ENCODE peak calls at places on chromosomes 7 and 10, in eight cellular contexts. U is keratinocyte, O is PC-3, F is H9, L is fibroblast of pulmonary artery, S is brain microvascular endothelial cell, E is MM.1S, D is HFF-Myc. Q is an unnamed sample.

GRCh38 chr7:55099086-55099831 is 80.4 kb downstream of the EGFR start:
- DNase-seq in L (peak), O (no peak), D (no peak), S (no peak), U (no peak), F (no peak), E (no peak), Q (no peak)

GRCh38 chr10:21518629-21519321 is 6.7 kb downstream of the SKIDA1 start:
- DNase-seq in F (no peak), D (no peak), L (peak), U (no peak), O (peak), S (no peak), E (no peak), Q (no peak)

GRCh38 chr10:119315128-119316001 is 108.0 kb downstream of the GRK5 start:
- DNase-seq in E (no peak), F (peak), U (no peak), L (peak), D (peak), O (peak), S (peak), Q (peak)

GRCh38 chr10:11330383-11331020 is 280.9 kb downstream of the USP6NL start:
- DNase-seq in D (peak), U (no peak), O (no peak), L (peak), E (no peak), F (no peak), S (peak), Q (no peak)

GRCh38 chr10:75202321-75203096 is 8.1 kb upstream of the VDAC2 start:
- DNase-seq in U (no peak), O (peak), F (no peak), L (peak), D (no peak), E (no peak), S (peak), Q (no peak)

GRCh38 chr10:38159007-38159406 is 64.9 kb downstream of the ZNF37A start:
- DNase-seq in E (no peak), L (no peak), U (no peak), S (no peak), D (no peak), O (peak), F (no peak), Q (no peak)

GRCh38 chr7:56105508-56105907 is 768 bp downstream of the CHCHD2 start:
- DNase-seq in D (peak), S (peak), O (peak), U (peak), E (peak), F (no peak), L (peak), Q (no peak)

GRCh38 chr10:70111496-70111895 is 21.1 kb downstream of the AIFM2 start:
- DNase-seq in O (no peak), U (no peak), D (no peak), F (no peak), S (no peak), L (no peak), E (no peak), Q (no peak)

GRCh38 chr10:116741391-116742351 is 695 bp downstream of the HSPA12A start:
- DNase-seq in E (no peak), F (no peak), L (no peak), O (no peak), S (no peak), D (no peak), U (no peak), Q (no peak)

GRCh38 chr7:50281680-50282445 is 22.7 kb upstream of the IKZF1 start:
- DNase-seq in S (no peak), E (peak), L (no peak), O (no peak), D (no peak), U (no peak), F (no peak), Q (peak)

GRCh38 chr7:108037748-108038147 is 34.8 kb upstream of the LAMB1 start:
- DNase-seq in D (no peak), F (no peak), O (no peak), S (no peak), L (no peak), E (no peak), U (no peak), Q (no peak)

GRCh38 chr7:14858410-14858809 is 44.1 kb downstream of the DGKB start:
- DNase-seq in D (no peak), S (no peak), O (no peak), L (no peak), F (no peak), E (no peak), U (no peak), Q (no peak)

GRCh38 chr10:133100706-133101463 is 13.2 kb downstream of the ADGRA1 start:
- DNase-seq in U (no peak), O (no peak), D (no peak), E (peak), S (no peak), L (no peak), F (peak), Q (no peak)

GRCh38 chr7:82164813-82165212 is 278.8 kb downstream of the CACNA2D1 start:
- DNase-seq in U (no peak), L (peak), O (peak), S (peak), E (no peak), D (peak), F (no peak), Q (no peak)

GRCh38 chr10:131676448-131676847 is 224.4 kb upstream of the PPP2R2D start:
- DNase-seq in F (no peak), S (no peak), L (no peak), U (no peak), D (no peak), O (no peak), E (no peak), Q (no peak)

GRCh38 chr7:141550694-141551079 is 523 bp upstream of the AGK start:
- DNase-seq in F (peak), O (no peak), D (no peak), S (no peak), E (no peak), L (no peak), U (no peak), Q (peak)

GRCh38 chr10:89522463-89522862 is 12.9 kb downstream of the SLC16A12 start:
- DNase-seq in D (no peak), U (no peak), E (no peak), L (peak), F (no peak), S (no peak), O (peak), Q (no peak)

GRCh38 chr10:44960098-44960480 is 487 bp downstream of the RASSF4 start:
- DNase-seq in S (no peak), O (no peak), L (no peak), D (no peak), F (no peak), E (peak), U (no peak), Q (no peak)

GRCh38 chr10:124657806-124658205 is 86.4 kb downstream of the FAM53B start:
- DNase-seq in F (no peak), S (peak), D (no peak), O (no peak), L (no peak), E (no peak), U (no peak), Q (no peak)

GRCh38 chr10:132802048-132802447 is 16.1 kb upstream of the NKX6-2 start:
- DNase-seq in S (no peak), F (no peak), U (no peak), L (no peak), O (no peak), E (no peak), D (no peak), Q (no peak)

GRCh38 chr10:71731791-71732190 is 12.2 kb upstream of the C10orf105 start:
- DNase-seq in O (no peak), F (no peak), L (no peak), U (no peak), E (no peak), D (no peak), S (no peak), Q (no peak)

GRCh38 chr10:13348216-13349017 is at the start of gene SEPHS1:
- DNase-seq in L (peak), U (no peak), S (peak), D (peak), O (peak), F (peak), E (peak), Q (peak)

GRCh38 chr10:97171001-97171400 is 14.8 kb downstream of the SLIT1 start:
- DNase-seq in S (no peak), E (no peak), F (no peak), U (no peak), L (no peak), O (no peak), D (no peak), Q (no peak)

GRCh38 chr7:139192014-139192706 is 38.9 kb upstream of the UBN2 start:
- DNase-seq in L (no peak), O (peak), F (no peak), D (no peak), U (no peak), S (peak), E (no peak), Q (no peak)

GRCh38 chr7:91310829-91311460 is 46.7 kb downstream of the FZD1 start:
- DNase-seq in F (no peak), S (peak), L (peak), U (no peak), D (no peak), O (peak), E (no peak), Q (no peak)

GRCh38 chr7:50761722-50762121 is 21.0 kb downstream of the GRB10 start:
- DNase-seq in S (no peak), U (no peak), D (no peak), L (no peak), O (no peak), F (no peak), E (no peak), Q (no peak)

GRCh38 chr7:112462236-112462635 is 12.0 kb downstream of the IFRD1 start:
- DNase-seq in E (no peak), F (no peak), S (peak), U (no peak), D (no peak), L (peak), O (peak), Q (no peak)

GRCh38 chr10:128572696-128573095 is 446.5 kb upstream of the MKI67 start:
- DNase-seq in E (no peak), O (no peak), S (no peak), U (no peak), F (no peak), D (no peak), L (no peak), Q (no peak)

GRCh38 chr7:26199301-26200112 is 1.0 kb downstream of the HNRNPA2B1 start:
- DNase-seq in O (no peak), D (no peak), U (no peak), L (peak), F (no peak), S (no peak), E (peak), Q (no peak)

GRCh38 chr7:23462846-23463245 is 7.4 kb downstream of the IGF2BP3 start:
- DNase-seq in E (no peak), S (peak), U (no peak), F (no peak), L (peak), D (no peak), O (peak), Q (peak)

GRCh38 chr7:42262907-42263466 is 26.0 kb upstream of the GLI3 start:
- DNase-seq in U (no peak), O (peak), D (no peak), L (peak), S (no peak), E (no peak), F (peak), Q (no peak)

GRCh38 chr7:137903382-137904169 is 56.8 kb upstream of the DGKI start:
- DNase-seq in E (peak), O (peak), S (peak), U (peak), F (peak), L (peak), D (peak), Q (peak)

GRCh38 chr7:149414745-149415390 is 46.0 kb downstream of the ZNF777 start:
- DNase-seq in U (peak), O (no peak), L (peak), D (peak), F (peak), E (no peak), S (peak), Q (no peak)

GRCh38 chr7:130162196-130162595 is 43.0 kb downstream of the TMEM209 start:
- DNase-seq in D (no peak), S (no peak), O (no peak), F (no peak), U (no peak), L (no peak), E (no peak), Q (no peak)

GRCh38 chr7:671415-672042 is 55.0 kb upstream of the DNAAF5 start:
- DNase-seq in E (no peak), S (no peak), U (no peak), O (no peak), F (no peak), D (no peak), L (no peak), Q (no peak)

GRCh38 chr10:68230268-68230667 is 1.6 kb downstream of the ATOH7 start:
- DNase-seq in O (no peak), S (no peak), F (no peak), D (no peak), L (no peak), E (no peak), U (no peak), Q (no peak)

GRCh38 chr10:98610855-98611254 is 164.1 kb upstream of the HPS1 start:
- DNase-seq in U (no peak), O (no peak), S (no peak), E (no peak), F (no peak), D (no peak), L (no peak), Q (no peak)

GRCh38 chr10:80497187-80498038 is 40.3 kb upstream of the SH2D4B start:
- DNase-seq in O (no peak), D (peak), U (no peak), L (peak), F (no peak), S (peak), E (no peak), Q (no peak)

DNA sequence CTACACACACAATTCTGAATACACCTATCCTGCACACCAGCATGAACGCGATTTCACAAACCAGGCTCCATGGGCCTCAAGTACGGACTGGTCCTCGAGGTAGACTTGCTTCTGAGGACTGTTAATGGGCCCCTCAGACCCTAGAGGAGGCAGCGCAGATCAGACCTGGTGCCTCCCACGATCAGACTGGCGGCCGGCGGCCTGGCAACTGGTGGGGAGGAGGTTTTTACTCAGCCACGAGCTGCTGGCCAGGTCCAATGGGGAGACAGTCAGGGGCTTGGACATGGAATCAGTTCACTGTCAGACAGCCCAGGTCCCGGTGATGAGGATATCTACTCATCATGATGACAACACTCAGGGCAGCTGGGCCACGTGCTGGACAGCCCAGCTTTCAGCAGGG is 47.8 kb upstream of the RASGEF1A start:
- DNase-seq in O (no peak), L (no peak), S (no peak), U (no peak), D (no peak), F (no peak), E (no peak), Q (no peak)
- TF ChIP-seq CTCF in O (no peak), L (no peak), S (no peak), U (no peak), D (no peak), F (no peak), E (no peak), Q (no peak)

DNA sequence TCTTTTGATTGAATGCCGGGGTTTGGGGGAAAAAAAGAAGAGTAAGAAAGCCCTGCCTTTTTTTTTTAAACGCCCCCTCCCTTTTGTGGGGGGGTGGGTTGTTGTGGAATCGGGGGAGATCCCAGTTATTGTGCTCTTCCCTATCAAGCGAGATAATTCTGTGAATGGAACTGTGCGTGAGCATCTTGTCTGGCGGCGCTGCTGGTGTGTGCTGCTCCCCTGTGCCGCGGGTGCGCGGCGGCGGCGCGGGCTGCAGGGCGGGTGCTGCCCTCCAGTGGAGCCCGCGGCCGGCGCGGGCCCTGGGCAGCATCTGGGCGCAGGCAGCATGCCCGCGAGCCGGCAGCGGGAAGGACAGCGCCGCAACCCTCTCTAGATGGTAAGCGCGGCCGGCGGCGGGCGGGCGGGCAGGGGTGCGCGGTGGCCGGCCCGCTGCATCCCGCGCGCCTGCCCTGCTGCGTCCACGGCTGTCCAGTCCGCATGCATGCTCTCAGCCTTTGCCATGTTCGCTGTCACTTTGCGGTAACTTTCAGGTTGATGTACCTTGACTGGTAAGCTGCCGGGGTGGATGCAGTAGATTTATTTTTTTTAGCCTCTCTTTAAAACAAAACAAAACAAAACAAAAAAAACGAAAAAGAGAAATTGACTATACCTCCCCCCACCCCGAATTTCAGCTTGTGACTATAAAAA is 176.6 kb downstream of the TCF7L2 start:
- DNase-seq in O (peak), S (peak), U (no peak), D (no peak), E (no peak), L (peak), F (peak), Q (peak)
- TF ChIP-seq CTCF in O (peak), S (peak), U (peak), D (peak), E (no peak), L (peak), F (peak), Q (peak)

GRCh38 chr7:2719007-2719406 is 31.0 kb downstream of the AMZ1 start:
- DNase-seq in O (peak), D (no peak), E (no peak), L (no peak), F (peak), S (no peak), U (no peak), Q (peak)
- TF ChIP-seq CTCF in O (peak), D (peak), E (peak), L (peak), F (peak), S (peak), U (peak), Q (peak)

DNA sequence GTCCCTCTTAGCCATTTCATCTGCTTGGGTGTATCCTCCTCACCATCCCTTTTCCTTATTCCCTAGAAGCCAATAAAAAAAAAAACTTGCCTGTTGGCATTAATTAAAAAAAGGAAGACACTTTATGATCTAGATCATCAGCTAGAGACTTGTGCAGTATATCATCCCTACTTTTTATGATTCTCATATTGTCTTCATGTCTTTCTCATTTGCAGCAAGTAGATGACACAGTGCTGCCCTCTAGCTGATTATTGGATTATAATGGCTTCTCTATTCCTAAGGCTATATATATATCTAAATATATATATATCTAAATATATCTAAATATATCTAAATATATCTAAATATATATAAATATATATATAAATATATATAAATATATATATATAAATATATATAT is 272.4 kb upstream of the LRGUK start:
- DNase-seq in D (peak), U (peak), S (peak), O (peak), L (peak), F (no peak), E (peak), Q (peak)
- TF ChIP-seq CTCF in D (no peak), U (no peak), S (peak), O (peak), L (peak), F (peak), E (peak), Q (peak)

GRCh38 chr7:1758417-1758858 is 88.4 kb downstream of the ELFN1 start:
- DNase-seq in D (peak), U (no peak), O (peak), S (no peak), E (peak), L (peak), F (peak), Q (peak)
- TF ChIP-seq CTCF in D (peak), U (peak), O (peak), S (peak), E (peak), L (peak), F (peak), Q (peak)

GRCh38 chr7:22296265-22296566 is 60.7 kb downstream of the RAPGEF5 start:
- DNase-seq in F (no peak), E (no peak), D (no peak), U (no peak), S (no peak), O (no peak), L (no peak), Q (no peak)

GRCh38 chr7:22292519-22292918 is 64.4 kb downstream of the RAPGEF5 start:
- DNase-seq in S (no peak), U (no peak), L (no peak), E (peak), O (no peak), F (no peak), D (no peak), Q (no peak)

GRCh38 chr7:22300839-22301238 is 56.1 kb downstream of the RAPGEF5 start:
- DNase-seq in L (no peak), O (no peak), U (no peak), F (no peak), E (no peak), D (no peak), S (no peak), Q (no peak)

GRCh38 chr7:22295402-22296264 is 61.3 kb downstream of the RAPGEF5 start:
- DNase-seq in L (peak), S (no peak), U (no peak), O (no peak), F (no peak), E (no peak), D (no peak), Q (no peak)

DNA sequence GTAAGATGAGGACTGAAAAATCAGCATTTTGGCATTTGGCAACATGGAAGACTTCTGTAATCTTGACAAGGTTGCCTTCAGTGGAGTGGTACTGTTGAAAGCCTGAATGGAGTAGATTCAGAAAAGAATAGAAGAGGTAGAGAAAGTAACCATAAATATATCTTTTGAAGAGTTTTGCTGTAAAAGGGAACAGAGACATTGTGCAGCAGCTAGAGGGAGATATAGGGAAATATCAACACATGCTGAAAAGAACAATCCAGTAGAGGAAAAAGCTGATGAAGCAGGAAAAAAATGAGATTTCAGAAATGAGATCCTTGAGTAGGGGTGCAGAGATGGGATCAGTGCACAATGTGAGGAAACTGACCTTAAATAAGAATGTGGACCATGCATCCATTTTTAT is 60.0 kb downstream of the RAPGEF5 start:
- DNase-seq in O (peak), D (no peak), U (no peak), L (no peak), E (no peak), F (no peak), S (no peak), Q (no peak)
- TF ChIP-seq CTCF in O (peak), D (no peak), U (no peak), L (peak), E (peak), F (peak), S (peak), Q (peak)

Q was measured in GM20000.